ENCODE peak calls at places on chromosomes 16 and 17, in seven cellular contexts. P, O, H, Z, X, T and Y are unnamed samples.

GRCh38 chr17:45110676-45111611 is 21.4 kb downstream of the PLCD3 start:
- DNase-seq in P (no peak), O (no peak), H (no peak), Z (no peak), X (no peak), T (no peak), Y (no peak)

GRCh38 chr16:71758293-71758760 is 33.8 kb upstream of the PHLPP2 start:
- DNase-seq in P (no peak), O (no peak), H (no peak), Z (no peak), X (no peak), T (no peak), Y (no peak)

GRCh38 chr16:3618782-3619166 is 7.4 kb upstream of the SLX4 start:
- DNase-seq in P (no peak), O (no peak), H (peak), Z (no peak), X (no peak), T (no peak), Y (no peak)

GRCh38 chr16:20803192-20803560 is 3.1 kb downstream of the ERI2 start:
- DNase-seq in P (no peak), O (no peak), H (peak), Z (no peak), X (no peak), T (no peak), Y (no peak)

GRCh38 chr16:15749371-15749770 is 99.3 kb downstream of the NDE1 start:
- DNase-seq in P (no peak), O (no peak), H (no peak), Z (no peak), X (no peak), T (no peak), Y (no peak)

GRCh38 chr16:66927918-66928649 is 2.7 kb upstream of the RRAD start:
- DNase-seq in P (no peak), O (no peak), H (peak), Z (no peak), X (peak), T (no peak), Y (no peak)

GRCh38 chr17:13671771-13672170 is 70.0 kb upstream of the HS3ST3A1 start:
- DNase-seq in P (no peak), O (no peak), H (peak), Z (no peak), X (no peak), T (no peak), Y (no peak)

GRCh38 chr17:50659220-50659619 is 24.5 kb downstream of the ABCC3 start:
- DNase-seq in P (no peak), O (no peak), H (no peak), Z (no peak), X (no peak), T (no peak), Y (no peak)

GRCh38 chr17:71757156-71757555 is 363.7 kb upstream of the SOX9 start:
- DNase-seq in P (no peak), O (no peak), H (no peak), Z (no peak), X (no peak), T (no peak), Y (no peak)

GRCh38 chr16:53766304-53767016 is 62.5 kb downstream of the FTO start:
- DNase-seq in P (no peak), O (no peak), H (peak), Z (no peak), X (no peak), T (no peak), Y (no peak)

GRCh38 chr17:3659541-3660111 is 8.8 kb downstream of the TAX1BP3 start:
- DNase-seq in P (no peak), O (no peak), H (peak), Z (no peak), X (no peak), T (no peak), Y (no peak)

GRCh38 chr16:49701867-49702494 is 153.9 kb downstream of the ZNF423 start:
- DNase-seq in P (no peak), O (no peak), H (no peak), Z (no peak), X (peak), T (no peak), Y (no peak)

GRCh38 chr16:57601801-57602478 is 26.5 kb upstream of the ADGRG1 start:
- DNase-seq in P (no peak), O (no peak), H (no peak), Z (peak), X (no peak), T (no peak), Y (peak)

GRCh38 chr17:57331423-57331822 is 75.1 kb downstream of the MSI2 start:
- DNase-seq in P (no peak), O (no peak), H (no peak), Z (no peak), X (no peak), T (no peak), Y (no peak)

GRCh38 chr17:1197379-1197778 is 17.6 kb upstream of the ABR start:
- DNase-seq in P (no peak), O (no peak), H (no peak), Z (no peak), X (no peak), T (no peak), Y (no peak)

GRCh38 chr16:79632289-79632688 is 31.8 kb upstream of the MAF start:
- DNase-seq in P (no peak), O (no peak), H (no peak), Z (no peak), X (no peak), T (no peak), Y (no peak)

GRCh38 chr17:48643697-48644012 is 17.5 kb upstream of the HOXB9 start:
- DNase-seq in P (no peak), O (no peak), H (no peak), Z (no peak), X (no peak), T (no peak), Y (no peak)

GRCh38 chr17:7266784-7267183 is 4.5 kb upstream of the CLDN7 start:
- DNase-seq in P (no peak), O (no peak), H (peak), Z (no peak), X (no peak), T (no peak), Y (no peak)

GRCh38 chr16:53915452-53916160 is 211.7 kb downstream of the FTO start:
- DNase-seq in P (no peak), O (no peak), H (no peak), Z (no peak), X (no peak), T (no peak), Y (no peak)

GRCh38 chr17:871731-872517 is 89.8 kb downstream of the MRM3 start:
- DNase-seq in P (no peak), O (no peak), H (no peak), Z (no peak), X (no peak), T (no peak), Y (no peak)

GRCh38 chr17:75557075-75557851 is 30.3 kb upstream of the MYO15B start:
- DNase-seq in P (no peak), O (no peak), H (peak), Z (no peak), X (peak), T (no peak), Y (no peak)

GRCh38 chr17:82272495-82273326 is 789 bp downstream of the CSNK1D start:
- DNase-seq in P (peak), O (no peak), H (peak), Z (peak), X (peak), T (peak), Y (peak)

GRCh38 chr16:80665356-80665755 is 124.6 kb downstream of the DYNLRB2 start:
- DNase-seq in P (no peak), O (no peak), H (no peak), Z (no peak), X (no peak), T (no peak), Y (no peak)

GRCh38 chr16:19329932-19330331 is 44.4 kb downstream of the CLEC19A start:
- DNase-seq in P (no peak), O (no peak), H (peak), Z (no peak), X (no peak), T (no peak), Y (no peak)

GRCh38 chr16:14309906-14310305 is 238.8 kb downstream of the MRTFB start:
- DNase-seq in P (no peak), O (no peak), H (peak), Z (no peak), X (peak), T (no peak), Y (no peak)

GRCh38 chr16:2175454-2175853 is 19.9 kb downstream of the TRAF7 start:
- DNase-seq in P (no peak), O (no peak), H (no peak), Z (no peak), X (no peak), T (no peak), Y (no peak)

GRCh38 chr16:79847101-79847500 is 246.6 kb upstream of the MAF start:
- DNase-seq in P (no peak), O (no peak), H (no peak), Z (no peak), X (no peak), T (no peak), Y (no peak)

GRCh38 chr17:8832711-8833352 is 33.7 kb upstream of the MFSD6L start:
- DNase-seq in P (peak), O (peak), H (no peak), Z (no peak), X (no peak), T (no peak), Y (peak)

GRCh38 chr17:83081561-83082201 is 2.3 kb downstream of the METRNL start:
- DNase-seq in P (no peak), O (no peak), H (no peak), Z (peak), X (no peak), T (no peak), Y (peak)

GRCh38 chr17:76528156-76528527 is 9.4 kb downstream of the CYGB start:
- DNase-seq in P (no peak), O (no peak), H (no peak), Z (no peak), X (peak), T (no peak), Y (peak)

GRCh38 chr17:60720763-60721531 is 43.3 kb downstream of the BCAS3 start:
- DNase-seq in P (no peak), O (no peak), H (peak), Z (peak), X (peak), T (peak), Y (peak)

GRCh38 chr16:4651842-4652241 is 27.2 kb downstream of the MGRN1 start:
- DNase-seq in P (no peak), O (no peak), H (no peak), Z (no peak), X (no peak), T (no peak), Y (no peak)

GRCh38 chr17:12254460-12254859 is 233.8 kb downstream of the MAP2K4 start:
- DNase-seq in P (no peak), O (no peak), H (no peak), Z (no peak), X (no peak), T (no peak), Y (no peak)

GRCh38 chr17:17055286-17056166 is 13.3 kb downstream of the MPRIP start:
- DNase-seq in P (no peak), O (no peak), H (no peak), Z (no peak), X (no peak), T (no peak), Y (no peak)

GRCh38 chr17:56792267-56792666 is 41.5 kb downstream of the C17orf67 start:
- DNase-seq in P (no peak), O (no peak), H (no peak), Z (no peak), X (no peak), T (no peak), Y (no peak)

GRCh38 chr16:70569752-70570151 is 46.1 kb downstream of the SF3B3 start:
- DNase-seq in P (no peak), O (no peak), H (no peak), Z (no peak), X (no peak), T (no peak), Y (no peak)

GRCh38 chr17:67569873-67570272 is 147.9 kb upstream of the NOL11 start:
- DNase-seq in P (no peak), O (no peak), H (peak), Z (no peak), X (no peak), T (no peak), Y (peak)

GRCh38 chr16:74225278-74225677 is 71.3 kb upstream of the PSMD7 start:
- DNase-seq in P (no peak), O (no peak), H (no peak), Z (no peak), X (peak), T (no peak), Y (no peak)

GRCh38 chr17:75126954-75127353 is 4.6 kb downstream of the NT5C start:
- DNase-seq in P (no peak), O (no peak), H (no peak), Z (no peak), X (no peak), T (no peak), Y (no peak)